ENCODE peak calls at places on chromosomes 7 and 10, in seven cellular contexts. Y is NCI-H774, H is GM12865, G is ELR, X is HEK293T, U is astrocyte of the hippocampus, V is activated T-helper 1 cell treated with Interleukin-2 at 50 U/mL for 16 hours. R is an unnamed sample.

GRCh38 chr10:905972-906371 is 25.5 kb downstream of the LARP4B start:
- DNase-seq in Y (no peak), H (no peak), G (no peak), X (no peak), U (no peak), V (no peak), R (no peak)

GRCh38 chr10:79185796-79186374 is 117.1 kb downstream of the ZMIZ1 start:
- DNase-seq in Y (no peak), H (no peak), G (no peak), X (no peak), U (no peak), V (no peak), R (no peak)

GRCh38 chr10:17076626-17077025 is 53.0 kb downstream of the CUBN start:
- DNase-seq in Y (no peak), H (no peak), G (peak; percentile 9), X (no peak), U (no peak), V (no peak), R (no peak)

GRCh38 chr10:100333821-100334469 is 3.9 kb upstream of the PKD2L1 start:
- DNase-seq in Y (no peak), H (no peak), G (no peak), X (no peak), U (no peak), V (no peak), R (no peak)

GRCh38 chr7:4713183-4713784 is 31.2 kb downstream of the FOXK1 start:
- DNase-seq in Y (peak; percentile 11), H (peak; percentile 76), G (no peak), X (no peak), U (peak; percentile 57), V (no peak), R (no peak)

GRCh38 chr7:128358233-128358632 is 3.3 kb downstream of the PRRT4 start:
- DNase-seq in Y (no peak), H (no peak), G (no peak), X (no peak), U (no peak), V (no peak), R (no peak)

GRCh38 chr10:32077896-32078295 is 21.7 kb upstream of the KIF5B start:
- DNase-seq in Y (no peak), H (no peak), G (peak; percentile 84), X (no peak), U (peak; percentile 70), V (no peak), R (no peak)

GRCh38 chr10:60155945-60156683 is 233.6 kb downstream of the ANK3 start:
- DNase-seq in Y (no peak), H (no peak), G (no peak), X (no peak), U (no peak), V (no peak), R (no peak)

GRCh38 chr7:99825451-99825850 is 2.4 kb upstream of the CYP3A43 start:
- DNase-seq in Y (no peak), H (no peak), G (no peak), X (no peak), U (no peak), V (no peak), R (no peak)

GRCh38 chr7:7323352-7323751 is 141.0 kb downstream of the C1GALT1 start:
- DNase-seq in Y (no peak), H (peak; percentile 60), G (peak; percentile 12), X (no peak), U (no peak), V (no peak), R (no peak)